ENCODE peak calls at places on chromosome 3, in ten cellular contexts. H, L, W, R, G, S, I, A, C and V are unnamed samples.

GRCh38 chr3:114328345-114328744 is 34.5 kb downstream of the TIGIT start:
- DNase-seq in L (no peak), S (no peak), I (no peak), C (no peak), A (no peak), W (no peak), R (no peak), G (no peak), H (no peak), V (no peak)

GRCh38 chr3:156749244-156749643 is 74.9 kb downstream of the TIPARP start:
- DNase-seq in G (no peak), L (no peak), W (no peak), R (no peak), H (no peak), S (peak), A (no peak), I (peak), C (no peak), V (no peak)

GRCh38 chr3:8869613-8870012 is 93.7 kb downstream of the RAD18 start:
- DNase-seq in A (no peak), W (peak), S (peak), C (no peak), H (no peak), I (no peak), G (no peak), L (no peak), R (peak), V (no peak)

GRCh38 chr3:169283902-169284451 is 379.5 kb downstream of the MECOM start:
- DNase-seq in A (no peak), W (no peak), R (no peak), L (no peak), G (no peak), C (peak), H (no peak), S (no peak), I (no peak), V (no peak)

GRCh38 chr3:42662813-42663535 is 9.5 kb downstream of the ZBTB47 start:
- DNase-seq in L (no peak), G (no peak), R (no peak), I (no peak), C (no peak), H (no peak), W (no peak), S (no peak), A (no peak), V (no peak)

GRCh38 chr3:63791974-63792373 is 27.1 kb upstream of the C3orf49 start:
- DNase-seq in G (no peak), W (peak), R (peak), H (no peak), S (peak), L (no peak), I (no peak), C (peak), A (no peak), V (no peak)

GRCh38 chr3:150762662-150763121 is 277 bp downstream of the SIAH2 start:
- DNase-seq in G (peak), I (no peak), A (no peak), R (no peak), C (no peak), H (no peak), L (no peak), S (no peak), W (no peak), V (no peak)

GRCh38 chr3:4820296-4821121 is 158.7 kb upstream of the BHLHE40 start:
- DNase-seq in S (no peak), R (no peak), H (no peak), L (no peak), G (no peak), C (no peak), I (no peak), W (no peak), A (no peak), V (no peak)

GRCh38 chr3:63655519-63655918 is 3.0 kb downstream of the SNTN start:
- DNase-seq in H (no peak), R (peak), I (no peak), C (no peak), A (no peak), G (no peak), L (no peak), S (peak), W (no peak), V (no peak)

DNA sequence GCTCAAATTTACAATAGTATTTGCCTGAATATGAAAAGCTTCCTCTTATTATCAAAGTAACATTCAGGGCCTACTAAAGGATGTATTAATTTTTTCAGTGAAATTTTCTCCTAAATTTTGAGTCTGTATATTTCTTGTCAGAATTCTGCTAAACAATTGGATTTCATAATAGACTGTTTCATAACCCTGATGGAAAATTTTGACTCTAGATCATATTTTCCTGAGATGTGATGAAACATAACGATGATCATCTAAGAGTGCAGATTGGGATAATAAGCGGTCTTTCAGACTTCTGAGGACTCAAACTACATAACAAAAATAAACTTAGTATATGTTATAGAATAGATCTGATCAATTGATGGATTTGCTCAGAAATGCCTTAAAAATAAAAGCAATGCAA is 574.5 kb upstream of the TBL1XR1 start:
- DNase-seq in W (no peak), A (no peak), R (no peak), H (no peak), G (no peak), C (no peak), L (no peak), S (no peak), I (no peak), V (no peak)
- H3K4me3 ChIP-seq in W (no peak), A (no peak), R (no peak), H (no peak), G (no peak), C (no peak), L (no peak), S (no peak), I (no peak), V (no peak)

DNA sequence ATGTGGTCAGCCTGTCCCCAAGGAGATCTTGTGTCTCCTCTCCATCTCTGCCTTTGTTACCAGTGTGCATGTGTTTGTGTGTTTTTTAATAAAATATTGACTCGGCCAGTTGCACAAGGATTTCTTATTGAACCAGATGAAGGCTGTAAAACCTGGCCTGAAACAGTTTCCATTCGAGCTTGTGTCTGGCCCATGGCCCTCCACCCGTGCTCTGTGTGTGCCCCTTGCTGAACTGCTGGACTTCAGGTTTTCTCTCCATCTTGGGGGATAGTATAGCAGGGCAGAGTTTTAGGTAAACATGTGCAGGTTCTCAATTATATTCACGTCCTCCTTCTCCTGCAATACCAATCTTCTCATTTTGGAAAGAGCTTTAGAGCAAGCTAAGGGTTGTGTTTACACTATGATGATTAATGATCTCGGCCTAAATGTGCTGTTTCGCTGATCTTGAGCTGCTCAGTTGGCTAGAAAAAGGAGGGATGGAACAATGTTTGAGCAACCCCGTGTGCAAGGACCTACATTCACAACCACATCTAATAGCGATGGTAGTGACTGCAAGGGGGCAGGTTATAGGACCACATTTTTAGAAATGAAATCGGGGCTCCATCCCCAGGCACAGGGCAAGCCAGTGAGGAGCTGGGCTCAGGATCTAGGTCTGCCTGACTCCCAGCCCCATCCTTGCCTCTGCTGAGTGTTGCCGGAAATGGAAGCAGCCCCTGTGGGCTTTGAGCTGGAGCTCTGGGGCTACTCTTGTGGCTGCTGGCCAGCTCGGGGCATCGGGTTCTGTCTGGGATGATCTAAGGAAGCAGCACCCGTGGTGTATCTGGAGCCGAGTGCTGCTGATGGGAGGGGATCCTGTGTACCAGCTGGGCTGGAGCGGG is 47.7 kb downstream of the CMTM6 start:
- DNase-seq in L (no peak), G (no peak), S (no peak), R (no peak), I (no peak), C (no peak), A (no peak), W (no peak), H (no peak), V (no peak)
- H3K4me3 ChIP-seq in L (no peak), G (no peak), S (no peak), R (no peak), I (no peak), C (no peak), A (no peak), W (no peak), H (no peak), V (no peak)

DNA sequence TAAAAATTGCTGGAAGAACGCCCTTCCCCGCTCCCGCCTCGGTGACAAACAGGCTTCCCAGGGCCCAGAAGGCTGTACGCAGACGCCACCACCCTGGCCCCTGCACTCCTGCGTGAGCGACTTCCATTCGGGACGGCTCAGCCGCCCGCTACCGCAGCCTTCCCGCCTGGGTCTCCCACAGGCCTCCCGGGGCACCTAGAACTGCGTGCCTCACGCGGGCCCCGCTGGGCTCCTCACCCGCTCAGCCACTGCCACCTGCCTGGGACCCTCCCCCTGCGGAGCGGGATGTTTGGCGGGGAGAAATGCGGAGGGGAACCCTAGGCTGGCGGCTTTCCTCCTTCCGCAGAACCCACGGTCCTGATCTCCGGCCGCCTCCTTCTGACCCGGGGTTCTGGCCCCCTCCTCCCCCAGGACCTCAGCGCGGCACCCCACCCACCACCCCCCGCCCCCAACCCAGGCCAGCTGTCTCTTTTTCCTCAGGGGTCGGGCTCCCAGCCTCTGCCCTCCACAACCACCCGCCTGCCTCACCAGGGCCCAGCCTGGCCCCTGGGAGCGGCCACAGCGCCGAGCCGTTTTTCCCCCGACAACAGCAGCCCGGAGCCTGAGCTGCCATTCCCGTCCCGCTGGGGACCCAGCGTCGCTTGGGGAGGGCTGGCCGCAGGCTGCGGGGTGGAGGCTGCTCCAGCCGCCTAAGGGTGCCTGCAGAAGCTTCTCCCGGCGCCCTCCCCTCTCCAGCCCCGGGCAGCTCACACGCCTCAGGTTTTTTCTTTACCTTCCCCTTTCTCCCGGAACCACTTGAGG is 27.6 kb upstream of the RAB7A start:
- DNase-seq in S (peak), R (no peak), W (no peak), C (no peak), H (peak), I (peak), G (no peak), A (peak), L (no peak), V (peak)
- H3K4me3 ChIP-seq in S (peak), R (peak), W (peak), C (no peak), H (peak), I (peak), G (peak), A (peak), L (peak), V (peak)

DNA sequence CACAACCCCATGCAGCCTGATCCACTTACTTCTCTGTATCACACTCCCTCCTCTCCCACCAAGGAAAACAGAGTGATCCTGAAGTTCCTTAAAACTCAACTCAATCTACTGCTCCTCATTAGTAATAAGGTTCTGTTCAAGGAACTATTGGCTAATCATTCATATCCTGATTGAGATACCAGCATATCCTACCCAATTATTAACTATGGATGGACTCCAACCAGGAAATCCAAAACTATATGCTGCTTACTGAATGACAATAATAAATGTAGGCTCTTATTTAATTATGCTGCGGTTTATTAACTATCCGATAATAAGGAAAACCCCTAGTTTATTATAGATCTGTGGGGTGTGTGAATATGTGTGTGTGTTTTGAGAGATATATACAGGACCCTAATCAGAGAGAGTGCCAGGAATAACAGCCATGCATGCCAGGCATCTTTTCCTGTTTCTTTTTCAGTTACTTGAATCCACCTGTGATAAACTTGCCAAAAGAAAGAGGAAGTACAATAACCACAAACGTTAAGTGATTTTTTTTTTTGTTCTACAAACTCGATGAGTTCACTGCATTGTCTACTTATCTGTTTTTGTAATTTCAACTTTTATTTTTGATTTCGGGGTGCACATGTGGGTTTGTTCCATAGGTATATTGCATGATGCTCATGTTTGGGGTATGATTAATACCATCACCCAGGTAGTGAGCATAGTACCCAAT is 1031.7 kb upstream of the CFAP20DC start:
- DNase-seq in H (no peak), A (no peak), G (no peak), I (no peak), L (no peak), S (no peak), W (no peak), R (no peak), C (no peak), V (no peak)
- H3K4me3 ChIP-seq in H (no peak), A (no peak), G (no peak), I (no peak), L (no peak), S (no peak), W (no peak), R (no peak), C (no peak), V (no peak)

DNA sequence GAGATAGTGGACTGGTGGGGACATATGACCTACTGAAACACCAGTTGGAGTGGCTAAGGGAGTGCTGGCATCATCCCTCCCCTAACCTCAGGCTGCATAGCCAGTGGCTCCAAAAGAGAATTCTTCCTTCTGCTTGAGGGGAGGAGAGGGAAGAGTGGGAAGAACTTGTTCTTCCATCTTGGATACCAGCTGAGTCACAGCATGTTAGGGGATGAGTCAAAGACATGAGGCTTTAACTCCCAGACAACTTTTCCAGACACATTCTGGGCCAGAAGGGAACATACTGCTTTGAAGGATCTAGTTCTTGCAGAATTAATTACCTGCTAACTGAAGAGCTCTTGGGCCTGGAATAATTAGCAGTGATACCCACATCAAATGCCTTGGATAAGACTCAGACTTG is 36.8 kb upstream of the PEX5L start:
- DNase-seq in C (no peak), A (no peak), H (no peak), L (no peak), W (no peak), I (no peak), S (no peak), G (no peak), R (peak), V (no peak)
- H3K4me3 ChIP-seq in C (no peak), A (no peak), H (no peak), L (no peak), W (no peak), I (no peak), S (no peak), G (no peak), R (no peak), V (no peak)

GRCh38 chr3:44280631-44281030 is 38.9 kb downstream of the TOPAZ1 start:
- DNase-seq in W (no peak), G (no peak), A (no peak), I (no peak), L (no peak), R (no peak), H (no peak), C (no peak), S (no peak), V (no peak)
- H3K4me3 ChIP-seq in W (no peak), G (no peak), A (no peak), I (no peak), L (no peak), R (no peak), H (no peak), C (no peak), S (no peak), V (no peak)

GRCh38 chr3:36763850-36764703 is at the start of gene DCLK3:
- DNase-seq in S (peak), H (no peak), R (no peak), W (no peak), L (no peak), C (peak), I (peak), G (no peak), A (peak), V (no peak)
- H3K4me3 ChIP-seq in S (no peak), H (peak), R (no peak), W (no peak), L (peak), C (peak), I (peak), G (no peak), A (peak), V (no peak)

GRCh38 chr3:60076307-60076706 is 1026.5 kb upstream of the CFAP20DC start:
- DNase-seq in L (no peak), C (no peak), G (no peak), I (no peak), R (no peak), S (peak), H (no peak), W (no peak), A (no peak), V (no peak)
- H3K4me3 ChIP-seq in L (no peak), C (no peak), G (no peak), I (no peak), R (no peak), S (peak), H (no peak), W (no peak), A (no peak), V (no peak)